ENCODE peak calls at places on chromosomes 6 and 20, in seven cellular contexts. J is activated CD8-positive, alpha-beta memory T cell treated with anti-CD3 and anti-CD28 coated beads for 4 hours; X is K562; G is Peyer's patch; H is HCT116; Z is effector CD4-positive, alpha-beta T cell; U is naive thymus-derived CD8-positive, alpha-beta T cell. V is an unnamed sample.

GRCh38 chr20:61633004-61633403 is 380.9 kb downstream of the CDH4 start:
- DNase-seq in X (no peak), U (no peak), G (no peak), H (no peak), J (no peak), Z (no peak), V (no peak)

GRCh38 chr6:75084872-75085381 is 120.9 kb downstream of the COL12A1 start:
- DNase-seq in G (no peak), H (no peak), X (no peak), Z (no peak), J (no peak), U (no peak), V (no peak)

GRCh38 chr20:45060341-45060740 is 40.6 kb downstream of the KCNS1 start:
- DNase-seq in U (no peak), G (no peak), J (no peak), H (no peak), Z (no peak), X (no peak), V (no peak)

GRCh38 chr6:109304284-109305015 is 77.8 kb downstream of the CD164 start:
- DNase-seq in X (peak), Z (no peak), H (no peak), G (no peak), J (no peak), U (no peak), V (no peak)

GRCh38 chr6:20129290-20130088 is 82.8 kb downstream of the MBOAT1 start:
- DNase-seq in H (no peak), U (no peak), J (no peak), G (no peak), X (no peak), Z (no peak), V (no peak)

GRCh38 chr6:159305159-159305558 is 136.0 kb downstream of the FNDC1 start:
- DNase-seq in J (no peak), Z (no peak), G (no peak), X (no peak), H (no peak), U (no peak), V (no peak)

GRCh38 chr6:97094376-97094775 is 169.8 kb downstream of the KLHL32 start:
- DNase-seq in X (no peak), U (no peak), H (no peak), J (no peak), G (no peak), Z (no peak), V (no peak)

GRCh38 chr20:41424025-41424424 is 57.4 kb upstream of the EMILIN3 start:
- DNase-seq in U (no peak), H (no peak), X (no peak), J (no peak), Z (no peak), G (no peak), V (no peak)

GRCh38 chr20:16271450-16271849 is 301.8 kb downstream of the KIF16B start:
- DNase-seq in G (no peak), J (no peak), H (no peak), X (no peak), U (no peak), Z (no peak), V (no peak)

GRCh38 chr6:39824030-39824926 is 32.1 kb downstream of the DAAM2 start:
- DNase-seq in H (no peak), G (no peak), J (no peak), U (no peak), X (no peak), Z (no peak), V (no peak)

GRCh38 chr6:145561095-145561820 is 174.1 kb downstream of the EPM2A start:
- DNase-seq in J (no peak), Z (no peak), X (no peak), G (no peak), H (peak), U (no peak), V (no peak)

GRCh38 chr6:54595844-54596243 is 250.7 kb upstream of the FAM83B start:
- DNase-seq in U (no peak), G (no peak), H (no peak), Z (no peak), J (no peak), X (no peak), V (no peak)

GRCh38 chr20:57263127-57263609 is 3.3 kb downstream of the BMP7 start:
- DNase-seq in H (no peak), G (no peak), J (no peak), U (no peak), Z (no peak), X (no peak), V (no peak)

GRCh38 chr6:11918739-11919605 is 93.1 kb upstream of the HIVEP1 start:
- DNase-seq in X (peak), H (no peak), U (no peak), G (no peak), J (no peak), Z (no peak), V (no peak)

GRCh38 chr20:49052334-49052733 is 6.2 kb downstream of the CSE1L start:
- DNase-seq in X (no peak), J (no peak), G (no peak), U (no peak), Z (no peak), H (no peak), V (no peak)

GRCh38 chr6:40804905-40805304 is 217.7 kb upstream of the LRFN2 start:
- DNase-seq in U (no peak), J (no peak), G (no peak), H (no peak), X (no peak), Z (no peak), V (no peak)

GRCh38 chr20:35743693-35744491 is 1.8 kb upstream of the RBM39 start:
- DNase-seq in X (no peak), G (peak), Z (no peak), U (no peak), J (no peak), H (no peak), V (no peak)

GRCh38 chr20:25552977-25553376 is 32.4 kb downstream of the NINL start:
- DNase-seq in J (no peak), G (no peak), Z (no peak), X (no peak), H (no peak), U (no peak), V (no peak)

GRCh38 chr20:63521602-63522001 is 1.0 kb downstream of the PPDPF start:
- DNase-seq in G (no peak), J (no peak), U (no peak), H (no peak), X (peak), Z (no peak), V (peak)

GRCh38 chr6:134170844-134171243 is 118.4 kb upstream of the SLC2A12 start:
- DNase-seq in H (no peak), X (peak), J (no peak), Z (no peak), G (no peak), U (no peak), V (no peak)

GRCh38 chr6:153553627-153554026 is 422.5 kb upstream of the RGS17 start:
- DNase-seq in H (peak), U (no peak), Z (no peak), X (no peak), G (no peak), J (no peak), V (no peak)

GRCh38 chr20:50302463-50303041 is 111.9 kb downstream of the CEBPB start:
- DNase-seq in Z (no peak), U (no peak), G (no peak), X (no peak), H (no peak), J (no peak), V (no peak)

GRCh38 chr6:152943260-152943897 is 39.5 kb downstream of the FBXO5 start:
- DNase-seq in H (no peak), U (no peak), J (no peak), G (no peak), X (no peak), Z (no peak), V (no peak)

GRCh38 chr6:90284236-90284744 is 12.4 kb downstream of the BACH2 start:
- DNase-seq in G (no peak), X (peak), U (no peak), H (peak), J (peak), Z (no peak), V (no peak)

GRCh38 chr6:48036316-48036715 is 74.7 kb downstream of the PTCHD4 start:
- DNase-seq in X (no peak), G (no peak), U (no peak), J (no peak), Z (no peak), H (no peak), V (no peak)

GRCh38 chr6:157841211-157841840 is 18.3 kb downstream of the SNX9 start:
- DNase-seq in X (peak), H (peak), G (peak), J (no peak), U (no peak), Z (no peak), V (no peak)

GRCh38 chr20:64069614-64070243 is 6.7 kb downstream of the TCEA2 start:
- DNase-seq in X (peak), J (no peak), U (no peak), Z (no peak), G (peak), H (no peak), V (no peak)

GRCh38 chr20:50992336-50992732 is 30.6 kb downstream of the KCNG1 start:
- DNase-seq in G (no peak), X (no peak), U (no peak), Z (no peak), J (no peak), H (no peak), V (no peak)